ENCODE peak calls at places on chromosomes 6 and 20, in five cellular contexts. One of them, this sample, is unnamed.

GRCh38 chr20:63178889-63179751 is 36.8 kb downstream of the YTHDF1 start:
- DNase-seq in tibial artery: no peak
- DNase-seq in KG1: no peak
- DNase-seq in HS-5: no peak
- DNase-seq in GM20000: peak
- DNase-seq in this sample: no peak

GRCh38 chr6:41625442-41625841 is 12.8 kb upstream of the MDFI start:
- DNase-seq in HS-5: no peak
- DNase-seq in KG1: no peak
- DNase-seq in tibial artery: peak
- DNase-seq in GM20000: no peak
- DNase-seq in this sample: peak

GRCh38 chr6:111258615-111259088 is 171.3 kb downstream of the SLC16A10 start:
- DNase-seq in KG1: no peak
- DNase-seq in tibial artery: no peak
- DNase-seq in HS-5: no peak
- DNase-seq in GM20000: no peak
- DNase-seq in this sample: no peak

GRCh38 chr6:139522471-139523220 is 148.2 kb upstream of the CITED2 start:
- DNase-seq in tibial artery: no peak
- DNase-seq in GM20000: no peak
- DNase-seq in HS-5: no peak
- DNase-seq in KG1: no peak
- DNase-seq in this sample: no peak

GRCh38 chr20:31595654-31596411 is 9.3 kb upstream of the ID1 start:
- DNase-seq in KG1: no peak
- DNase-seq in GM20000: no peak
- DNase-seq in tibial artery: peak
- DNase-seq in HS-5: peak
- DNase-seq in this sample: peak

GRCh38 chr6:146041282-146041681 is 12.4 kb downstream of the GRM1 start:
- DNase-seq in tibial artery: no peak
- DNase-seq in GM20000: no peak
- DNase-seq in KG1: no peak
- DNase-seq in HS-5: no peak
- DNase-seq in this sample: no peak

GRCh38 chr6:132512638-132513632 is at the start of gene STX7:
- DNase-seq in KG1: peak
- DNase-seq in HS-5: peak
- DNase-seq in tibial artery: peak
- DNase-seq in GM20000: peak
- DNase-seq in this sample: peak

GRCh38 chr6:146598785-146599405 is at the start of gene ADGB:
- DNase-seq in tibial artery: peak
- DNase-seq in HS-5: no peak
- DNase-seq in KG1: no peak
- DNase-seq in GM20000: no peak
- DNase-seq in this sample: peak

GRCh38 chr20:362271-363254 is 15.7 kb downstream of the NRSN2 start:
- DNase-seq in GM20000: peak
- DNase-seq in KG1: no peak
- DNase-seq in HS-5: peak
- DNase-seq in tibial artery: peak
- DNase-seq in this sample: peak

GRCh38 chr6:91660893-91661292 is 1074.0 kb upstream of the MAP3K7 start:
- DNase-seq in HS-5: no peak
- DNase-seq in tibial artery: no peak
- DNase-seq in GM20000: no peak
- DNase-seq in KG1: no peak
- DNase-seq in this sample: no peak

GRCh38 chr6:108739496-108740330 is 108.5 kb upstream of the ARMC2 start:
- DNase-seq in KG1: no peak
- DNase-seq in HS-5: no peak
- DNase-seq in GM20000: no peak
- DNase-seq in tibial artery: no peak
- DNase-seq in this sample: no peak

GRCh38 chr6:13190391-13190790 is 137.9 kb downstream of the TBC1D7 start:
- DNase-seq in HS-5: peak
- DNase-seq in GM20000: no peak
- DNase-seq in KG1: no peak
- DNase-seq in tibial artery: no peak
- DNase-seq in this sample: no peak

GRCh38 chr20:4563534-4563933 is 158.2 kb upstream of the PRND start:
- DNase-seq in KG1: no peak
- DNase-seq in GM20000: no peak
- DNase-seq in tibial artery: no peak
- DNase-seq in HS-5: no peak
- DNase-seq in this sample: peak

GRCh38 chr20:57856658-57857057 is 146.8 kb upstream of the PMEPA1 start:
- DNase-seq in HS-5: no peak
- DNase-seq in tibial artery: no peak
- DNase-seq in GM20000: no peak
- DNase-seq in KG1: no peak
- DNase-seq in this sample: no peak